ENCODE peak calls at places on chromosome X, in four cellular contexts. J is foreskin keratinocyte, V is HCT116, H is fibroblast of lung. D is an unnamed sample.

GRCh38 chrX:9464435-9465371 is at the start of gene TBL1X:
- DNase-seq in J (no peak), V (no peak), H (peak; percentile 28), D (no peak)

GRCh38 chrX:53262918-53263394 is 18.4 kb downstream of the IQSEC2 start:
- DNase-seq in J (no peak), V (peak; percentile 34), H (peak; percentile 66), D (no peak)

GRCh38 chrX:789096-789495 is 158.5 kb downstream of the SHOX start:
- DNase-seq in J (no peak), V (no peak), H (no peak), D (no peak)

GRCh38 chrX:19658030-19658429 is 142.7 kb upstream of the MAP3K15 start:
- DNase-seq in J (peak; percentile 28), V (no peak), H (peak; percentile 75), D (no peak)

GRCh38 chrX:13488706-13489105 is 80.7 kb upstream of the EGFL6 start:
- DNase-seq in J (no peak), V (no peak), H (peak; percentile 31), D (no peak)

GRCh38 chrX:112211459-112211858 is 128.9 kb upstream of the TRPC5 start:
- DNase-seq in J (peak; percentile 0), V (no peak), H (peak; percentile 62), D (no peak)

GRCh38 chrX:142483965-142484364 is 278.9 kb upstream of the MAGEC2 start:
- DNase-seq in J (no peak), V (no peak), H (no peak), D (no peak)

GRCh38 chrX:118839334-118839958 is 15.8 kb downstream of the ZCCHC12 start:
- DNase-seq in J (no peak), V (peak; percentile 19), H (peak; percentile 24), D (no peak)

GRCh38 chrX:42097491-42097890 is 174.1 kb upstream of the CASK start:
- DNase-seq in J (no peak), V (no peak), H (no peak), D (no peak)

DNA sequence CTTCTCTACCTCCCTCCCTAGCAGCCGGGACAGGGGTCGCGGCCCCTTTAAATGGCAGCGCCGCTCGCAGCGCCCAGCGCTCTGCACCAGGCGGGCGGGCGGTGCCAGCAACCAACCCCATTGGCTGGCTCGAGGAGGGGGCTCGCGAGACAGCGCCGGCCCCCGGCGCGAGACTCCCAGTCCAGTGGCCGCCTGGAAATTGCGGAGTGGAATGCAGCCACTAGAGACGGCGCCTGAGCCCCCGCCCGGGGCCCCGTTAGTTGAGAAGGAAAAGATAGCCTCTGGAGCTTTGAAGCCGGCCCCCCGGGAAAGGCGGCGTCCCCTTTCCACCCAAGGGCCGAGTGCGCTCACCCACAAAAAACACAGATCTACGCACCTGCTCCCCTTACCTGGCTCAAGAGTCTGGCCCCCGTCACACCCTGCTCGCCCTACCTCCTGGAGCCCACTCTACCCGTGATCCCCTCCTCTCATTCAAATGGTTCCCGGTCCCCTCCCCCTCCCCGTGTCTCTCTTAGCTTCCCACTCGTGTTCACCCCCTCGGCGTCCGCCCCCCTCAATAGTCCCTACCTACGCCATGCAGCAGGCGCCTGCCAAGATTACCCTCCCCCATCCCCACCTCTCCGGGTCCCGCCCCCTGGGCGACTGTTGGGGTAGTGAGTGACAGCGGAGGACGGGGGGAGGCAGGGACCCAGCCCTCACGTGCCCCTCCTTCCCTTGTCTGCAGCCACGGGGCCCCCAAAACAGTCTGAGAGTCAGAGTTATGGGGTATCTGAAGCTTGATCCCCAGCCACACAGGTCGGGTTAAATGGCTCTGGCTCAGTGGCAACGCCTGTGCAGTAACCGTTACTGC is at the start of gene ZMYM3:
- DNase-seq in J (peak; percentile 71), V (peak; percentile 50), H (peak; percentile 83), D (peak; percentile 39)
- H3K27ac ChIP-seq in J (no peak within 1 kb of the TSS), V (peak within 1 kb of the TSS; percentile 68), H (peak within 1 kb of the TSS; percentile 69), D (no peak within 1 kb of the TSS)

DNA sequence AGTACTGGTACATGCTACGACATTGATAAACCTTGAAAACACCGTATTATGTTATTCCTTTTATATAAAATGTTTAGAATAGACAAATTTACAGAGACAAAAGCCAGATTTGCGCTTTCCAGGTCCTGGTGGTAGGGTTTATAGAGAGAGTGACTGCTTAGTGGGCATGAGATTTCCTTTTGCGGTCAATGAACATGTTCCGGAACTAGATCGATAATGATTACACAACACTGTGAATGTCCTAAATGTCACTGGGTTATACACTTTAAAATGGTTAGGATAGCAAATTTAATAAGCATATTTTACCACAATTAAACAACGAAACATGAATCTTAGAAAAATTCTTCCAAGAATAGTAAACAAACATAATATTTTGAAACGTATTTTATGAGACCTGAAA is 77.3 kb downstream of the MAGEA10 start:
- DNase-seq in J (no peak), V (no peak), H (no peak), D (no peak)
- H3K27me3 ChIP-seq in J (no peaks in the 10 kb centered on the region), V (no peaks in the 10 kb centered on the region), H (no peaks in the 10 kb centered on the region), D (no peaks in the 10 kb centered on the region)

GRCh38 chrX:73977542-73978169 is 326.3 kb upstream of the ZCCHC13 start:
- DNase-seq in J (no peak), V (no peak), H (peak; percentile 20), D (no peak)
- H3K27ac ChIP-seq in J (no peak overlapping the region), V (no peak overlapping the region), H (no peak overlapping the region), D (no peak overlapping the region)

DNA sequence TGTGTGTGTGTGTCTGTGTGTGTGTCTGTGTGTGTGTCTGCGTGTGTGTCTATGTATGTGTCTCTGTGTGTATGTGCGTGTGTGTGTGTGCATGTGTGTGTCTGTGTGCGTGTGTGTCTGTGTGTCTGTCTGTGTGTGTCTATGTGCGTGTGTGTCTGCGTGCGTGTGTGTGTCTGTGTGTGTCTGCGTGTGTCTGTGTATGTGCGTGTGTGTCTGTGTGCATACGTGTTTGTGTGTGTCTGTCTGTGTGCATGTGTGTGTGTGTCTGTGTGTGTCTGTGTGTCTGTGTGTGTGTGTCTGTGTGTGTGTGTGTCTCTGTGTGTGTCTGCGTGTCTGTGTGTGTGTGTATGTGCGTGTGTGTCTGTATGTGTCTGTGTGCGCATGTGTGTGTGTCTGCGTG is 35.6 kb downstream of the SLITRK2 start:
- DNase-seq in J (no peak), V (no peak), H (no peak), D (no peak)
- H3K27me3 ChIP-seq in J (no peaks in the 10 kb centered on the region), V (no peaks in the 10 kb centered on the region), H (no peaks in the 10 kb centered on the region), D (no peaks in the 10 kb centered on the region)

D was measured in AG04450.